ENCODE peak calls at places on chromosomes 11 and 22, in four cellular contexts. A is psoas muscle, G is HAP-1, X is A549. N is an unnamed sample. For H3K4me1, the result is how much of the 10 kb centered on the place peaks cover.

GRCh38 chr11:119320593-119321524 is 3.9 kb upstream of the MCAM start:
- DNase-seq in A (peak), G (peak), X (peak), N (peak)

GRCh38 chr11:3225826-3226750 is 6.1 kb downstream of the MRGPRE start:
- DNase-seq in G (no peak), A (no peak), X (no peak), N (no peak)

GRCh38 chr11:47980907-47981621 is 705 bp downstream of the PTPRJ start:
- DNase-seq in A (peak), G (no peak), X (peak), N (peak)

GRCh38 chr22:22924369-22925145 is 36.9 kb downstream of the IGLL5 start:
- DNase-seq in A (no peak), G (no peak), X (no peak), N (no peak)

GRCh38 chr11:119322921-119323531 is 6.1 kb upstream of the MCAM start:
- DNase-seq in G (no peak), X (no peak), A (peak), N (no peak)

GRCh38 chr11:86678823-86679222 is 6.4 kb upstream of the ME3 start:
- DNase-seq in G (peak), X (no peak), A (no peak), N (no peak)

GRCh38 chr22:39241632-39242388 is 3.0 kb downstream of the PDGFB start:
- DNase-seq in X (no peak), A (no peak), G (no peak), N (no peak)

GRCh38 chr11:93591247-93591898 is 48.2 kb upstream of the SMCO4 start:
- DNase-seq in X (no peak), G (no peak), A (no peak), N (no peak)

GRCh38 chr22:17108256-17109112 is 12.7 kb downstream of the TMEM121B start:
- DNase-seq in A (no peak), X (no peak), G (no peak), N (peak)

GRCh38 chr22:50016308-50016987 is 3.9 kb upstream of the IL17REL start:
- DNase-seq in X (no peak), A (no peak), G (no peak), N (peak)

GRCh38 chr11:64686466-64687175 is 36.4 kb downstream of the NRXN2 start:
- DNase-seq in G (no peak), A (no peak), X (no peak), N (no peak)

GRCh38 chr11:39220501-39221230 is 2238.8 kb downstream of the LRRC4C start:
- DNase-seq in G (no peak), A (no peak), X (no peak), N (no peak)

DNA sequence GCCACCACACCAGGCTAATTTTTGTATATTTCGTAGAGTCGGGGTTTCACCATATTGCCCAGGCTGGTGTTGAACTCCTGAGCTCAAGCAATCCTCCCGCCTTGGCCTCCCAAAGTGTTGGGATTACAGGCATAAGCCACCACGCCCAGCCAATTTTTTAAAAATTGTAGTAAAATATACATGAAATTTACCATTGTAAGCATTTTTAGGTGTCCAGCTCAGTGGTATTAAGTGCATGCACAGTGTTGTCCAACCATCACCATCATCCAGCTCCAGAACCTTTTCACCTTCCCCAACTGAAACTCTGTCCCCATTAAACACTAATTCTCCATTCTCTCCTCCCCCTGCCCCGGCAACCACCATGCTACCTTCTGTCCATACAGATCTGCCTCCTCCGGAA is 8.5 kb downstream of the FADS3 start:
- DNase-seq in A (no peak), X (no peak), G (no peak), N (no peak)
- H3K4me1 ChIP-seq in A (under half), X (under half), G (under half), N (under half)

DNA sequence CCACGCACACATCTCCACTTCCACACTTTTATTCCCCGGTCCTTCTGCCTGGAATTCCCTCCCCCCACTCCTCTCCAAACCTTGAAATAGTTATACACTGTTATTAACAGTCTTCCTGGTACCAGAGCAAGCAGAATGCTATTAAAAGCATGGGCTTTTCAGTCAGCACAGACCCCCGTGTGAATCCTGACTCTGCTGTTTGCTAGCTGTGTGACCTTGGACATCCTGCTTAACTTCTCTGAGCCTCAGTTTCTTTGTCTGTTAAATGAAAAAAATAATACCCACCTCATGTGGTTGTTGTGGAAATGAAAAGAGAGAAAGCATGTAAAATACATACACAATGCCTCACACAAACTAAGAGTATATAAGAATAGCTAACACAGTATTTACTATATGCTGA is 39.6 kb downstream of the AHNAK start:
- DNase-seq in A (no peak), G (no peak), X (no peak), N (no peak)
- H3K4me1 ChIP-seq in A (under half), G (under half), X (half or more), N (under half)

DNA sequence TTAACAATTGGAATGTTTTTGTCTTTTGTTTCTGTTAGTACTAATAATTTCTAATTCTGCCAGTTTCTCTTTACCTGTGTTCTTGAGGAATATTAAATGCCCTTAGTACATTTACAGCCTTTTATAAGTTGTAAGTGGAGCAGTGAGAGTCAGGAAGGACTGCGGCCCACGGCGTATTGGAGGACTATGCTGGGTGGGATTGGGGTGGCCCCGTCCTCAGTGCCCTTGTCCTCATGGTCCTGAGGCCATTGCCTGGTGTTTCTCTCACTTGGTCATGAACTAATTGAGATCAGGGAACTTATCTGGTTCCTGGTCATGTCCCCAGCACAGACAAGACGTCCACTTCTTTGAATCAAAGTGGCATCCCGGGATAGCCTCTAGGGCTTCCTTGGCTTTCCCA is 3.3 kb downstream of the TUB start:
- DNase-seq in X (no peak), A (no peak), G (no peak), N (no peak)
- H3K4me1 ChIP-seq in X (under half), A (under half), G (under half), N (under half)

GRCh38 chr11:12249590-12250260 is 127.6 kb upstream of the PARVA start:
- DNase-seq in X (no peak), G (no peak), A (no peak), N (no peak)

GRCh38 chr11:12246989-12247388 is 130.4 kb upstream of the PARVA start:
- DNase-seq in A (no peak), X (no peak), G (no peak), N (no peak)

GRCh38 chr11:12248330-12248729 is 129.0 kb upstream of the PARVA start:
- DNase-seq in X (peak), A (peak), G (no peak), N (peak)

GRCh38 chr11:12246169-12246568 is 131.2 kb upstream of the PARVA start:
- DNase-seq in A (no peak), X (no peak), G (no peak), N (no peak)

DNA sequence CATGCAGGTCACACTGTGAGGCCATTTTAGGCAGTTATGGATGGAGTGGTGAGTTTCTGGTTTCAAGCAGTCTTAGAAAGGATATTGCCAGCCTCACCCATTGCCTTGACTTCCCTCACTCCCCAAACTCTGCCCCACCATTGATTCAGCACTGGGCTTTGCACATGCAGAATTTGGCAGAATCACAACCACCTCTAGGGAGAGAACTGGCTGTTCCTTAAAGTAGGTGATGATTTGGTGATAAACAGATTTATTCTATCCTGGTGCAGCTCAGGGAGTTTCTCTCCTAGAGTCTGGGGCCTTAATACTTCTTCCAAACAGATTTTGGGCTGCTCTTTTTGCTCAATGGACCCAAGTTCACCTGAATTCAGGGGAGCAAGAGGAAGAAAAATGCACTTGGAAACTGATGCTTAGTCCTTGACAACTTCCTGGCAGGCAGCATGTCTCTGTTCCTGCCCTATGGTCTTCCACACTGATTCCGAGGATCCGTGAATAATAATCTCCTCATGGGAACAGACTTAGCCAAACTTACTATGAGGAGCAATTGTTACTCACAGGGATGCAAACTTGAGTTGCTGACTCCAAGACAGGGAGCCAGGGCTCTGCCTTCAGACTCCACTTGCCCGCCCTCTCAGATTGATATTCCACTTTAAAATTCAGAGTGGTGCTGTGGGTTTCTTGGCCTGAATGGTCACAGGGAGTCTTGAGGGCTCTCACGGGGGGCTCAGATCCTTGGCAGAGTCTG is 129.7 kb upstream of the PARVA start:
- DNase-seq in G (no peak), A (no peak), X (no peak), N (no peak)
- H3K4me1 ChIP-seq in G (under half), A (under half), X (under half), N (under half)

DNA sequence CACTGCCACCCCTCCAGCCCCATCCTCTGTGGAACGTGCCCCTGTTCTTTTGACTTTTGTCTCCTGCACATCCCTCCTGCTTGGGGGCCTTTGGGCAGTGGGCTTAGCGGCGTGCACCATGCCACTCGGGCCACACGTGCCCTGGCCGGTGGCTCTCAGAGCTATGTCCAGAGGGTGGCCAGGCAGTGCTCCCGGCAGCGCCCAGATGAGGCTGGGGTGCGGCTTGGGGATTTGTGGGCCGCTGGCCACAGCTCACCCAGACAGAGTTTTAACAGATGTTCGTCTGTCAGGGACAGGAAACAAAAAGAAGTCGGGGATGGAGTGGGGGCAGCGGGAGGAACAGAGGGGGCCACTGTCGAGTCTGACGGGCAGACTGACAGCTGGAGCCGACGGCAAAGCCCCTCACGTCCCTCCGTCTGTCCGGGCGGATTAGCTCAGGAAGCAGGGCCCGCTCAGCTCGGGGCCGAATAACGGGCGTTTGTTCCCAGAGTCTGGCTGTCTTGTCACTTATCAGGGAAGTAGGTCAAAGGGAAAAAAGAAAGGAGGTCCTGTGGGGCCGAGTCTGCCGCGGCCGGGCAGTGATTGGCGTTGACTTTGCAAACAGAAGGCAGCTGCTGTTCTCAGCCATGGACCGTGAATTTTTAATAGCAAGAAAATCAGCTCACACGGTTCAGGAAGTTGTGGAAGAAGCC is 61.6 kb downstream of the LRP5 start:
- DNase-seq in G (no peak), X (no peak), A (peak), N (peak)
- H3K4me1 ChIP-seq in G (under half), X (under half), A (half or more), N (under half)

GRCh38 chr11:117851852-117852251 is 24.6 kb downstream of the FXYD6 start:
- DNase-seq in G (no peak), A (no peak), X (no peak), N (peak)

GRCh38 chr11:117852309-117852708 is 24.1 kb downstream of the FXYD6 start:
- DNase-seq in X (no peak), G (no peak), A (no peak), N (no peak)

GRCh38 chr11:117851091-117851490 is 25.4 kb downstream of the FXYD6 start:
- DNase-seq in A (no peak), G (no peak), X (no peak), N (peak)

GRCh38 chr11:117855452-117855851 is 21.0 kb downstream of the FXYD6 start:
- DNase-seq in X (no peak), A (no peak), G (no peak), N (peak)

DNA sequence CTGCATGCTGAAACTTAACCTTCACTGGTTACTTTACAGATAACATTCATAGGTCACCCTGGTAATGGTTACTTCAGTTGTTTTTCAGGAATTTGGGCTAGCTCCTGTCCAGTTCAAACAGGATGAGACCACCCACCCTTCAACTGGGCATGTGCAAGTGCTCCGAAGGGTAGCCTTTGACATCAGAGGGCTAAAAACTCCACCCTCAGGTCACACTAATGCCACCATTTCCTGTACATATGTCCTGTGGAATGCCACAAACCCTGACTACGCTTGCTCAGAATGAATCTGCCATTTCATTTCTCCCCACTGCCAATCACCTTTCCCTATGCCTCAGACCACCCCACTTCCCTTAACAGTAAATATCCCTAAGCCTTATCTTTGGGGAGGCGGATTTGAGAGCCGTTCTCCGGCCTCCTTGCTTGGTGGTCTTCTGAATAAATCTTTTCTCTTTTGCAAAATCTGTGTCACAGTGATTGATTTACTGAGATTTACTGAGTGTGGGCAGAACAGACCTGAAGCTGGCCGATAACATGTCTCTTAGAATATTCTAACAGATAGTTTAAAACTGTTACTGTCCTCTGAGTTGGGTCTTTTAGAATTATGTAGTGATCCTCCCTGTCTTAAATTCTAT is 25.4 kb upstream of the FXYD2 start:
- DNase-seq in X (no peak), G (no peak), A (no peak), N (no peak)
- H3K4me1 ChIP-seq in X (under half), G (under half), A (under half), N (under half)

GRCh38 chr11:61148016-61148640 is 13.1 kb downstream of the VPS37C start:
- DNase-seq in G (no peak), A (no peak), X (no peak), N (no peak)
- H3K4me1 ChIP-seq in G (under half), A (under half), X (under half), N (under half)

GRCh38 chr11:134678152-134678551 is 266.1 kb upstream of the B3GAT1 start:
- DNase-seq in A (no peak), X (no peak), G (no peak), N (no peak)

GRCh38 chr11:134678744-134679143 is 266.7 kb upstream of the B3GAT1 start:
- DNase-seq in X (no peak), G (no peak), A (no peak), N (no peak)

GRCh38 chr11:134675983-134676382 is 263.9 kb upstream of the B3GAT1 start:
- DNase-seq in A (no peak), G (no peak), X (no peak), N (no peak)

GRCh38 chr11:134676516-134677287 is 264.7 kb upstream of the B3GAT1 start:
- DNase-seq in G (no peak), X (no peak), A (no peak), N (no peak)

GRCh38 chr11:134677338-134677948 is 265.4 kb upstream of the B3GAT1 start:
- DNase-seq in A (no peak), X (no peak), G (no peak), N (no peak)
- H3K4me1 ChIP-seq in A (under half), X (under half), G (under half), N (under half)

GRCh38 chr11:123186291-123186690 is 8.8 kb downstream of the CLMP start:
- DNase-seq in G (no peak), X (no peak), A (no peak), N (no peak)

GRCh38 chr11:123187221-123187620 is 7.8 kb downstream of the CLMP start:
- DNase-seq in G (no peak), X (no peak), A (no peak), N (no peak)

GRCh38 chr11:123185326-123185725 is 9.7 kb downstream of the CLMP start:
- DNase-seq in A (no peak), G (no peak), X (no peak), N (no peak)

GRCh38 chr11:123188508-123189165 is 6.4 kb downstream of the CLMP start:
- DNase-seq in G (no peak), A (no peak), X (no peak), N (no peak)

DNA sequence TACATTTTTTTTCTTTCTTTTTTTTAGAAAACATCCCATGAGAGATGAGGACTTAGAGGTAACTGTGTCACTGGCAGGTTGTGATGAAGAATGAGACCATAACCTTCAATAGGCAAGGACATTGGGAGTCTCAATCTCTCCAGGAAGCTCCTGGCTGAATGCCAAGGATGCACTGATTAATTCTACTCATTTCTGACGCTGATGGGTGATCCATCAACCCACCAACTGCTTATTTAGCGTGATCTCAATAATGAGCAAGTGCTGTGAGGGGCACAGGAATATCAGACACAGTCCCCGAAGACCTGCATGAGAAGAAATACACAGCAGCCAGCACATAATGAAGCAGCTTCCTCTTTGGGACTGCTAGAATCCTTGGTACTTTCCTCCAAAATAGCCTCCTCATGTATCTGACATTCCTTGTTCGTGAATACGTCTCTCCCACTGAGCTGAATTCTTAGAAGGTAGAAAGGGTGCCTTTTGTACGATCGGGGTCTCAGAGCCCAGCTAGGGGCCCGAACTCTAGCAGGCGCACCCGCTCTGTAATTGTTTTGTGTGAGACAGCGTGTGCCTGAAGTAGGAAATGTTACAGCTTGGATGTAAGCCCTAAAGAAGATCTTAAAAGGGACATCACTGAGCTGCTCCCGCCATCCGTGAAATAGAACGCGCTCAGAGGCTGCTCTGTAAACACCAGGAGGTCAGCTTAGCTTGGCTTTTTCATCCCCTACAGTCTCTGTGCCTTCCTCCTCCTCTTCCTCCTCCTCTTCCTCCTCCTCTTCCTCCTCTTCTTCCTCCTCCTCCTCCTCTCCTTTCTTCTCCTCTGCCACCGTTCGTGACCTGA is 7.2 kb downstream of the CLMP start:
- DNase-seq in G (no peak), X (no peak), A (no peak), N (no peak)
- H3K4me1 ChIP-seq in G (under half), X (half or more), A (under half), N (under half)

DNA sequence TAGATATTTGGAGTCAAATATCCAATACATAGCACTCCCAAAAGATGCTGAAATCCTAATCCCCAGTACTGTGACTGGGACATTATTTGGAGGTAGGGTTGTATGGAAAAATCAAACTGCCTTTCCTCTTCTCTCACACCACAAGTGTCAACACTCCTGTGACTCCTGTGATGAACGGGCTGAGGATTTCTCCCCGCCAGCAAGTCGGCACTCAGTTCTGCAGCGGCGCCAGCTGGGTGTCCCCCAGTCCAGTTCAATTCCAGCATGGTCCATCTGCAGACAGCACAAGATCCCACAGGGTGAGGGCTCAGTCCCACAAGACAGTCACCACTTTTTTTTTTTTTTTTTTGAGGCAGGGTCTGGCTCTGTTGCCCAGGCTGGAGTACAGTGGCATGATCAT is 4.3 kb upstream of the PARVB start:
- DNase-seq in G (no peak), A (no peak), X (no peak), N (no peak)
- H3K4me1 ChIP-seq in G (under half), A (under half), X (under half), N (under half)